ENCODE peak calls at places on chromosomes 2 and 18, in eight cellular contexts. L is neural progenitor cell; O is activated T-cell treated with anti-CD3 and anti-CD28 coated beads, Interleukin-2, amount 50 U/mL, for 72 hours; R is frontal cortex; Z is GM23338; X is NCI-H2029; J is uterus; U is OCI-LY7. P is an unnamed sample.

GRCh38 chr2:231392431-231393148 is 2.9 kb upstream of the B3GNT7 start:
- DNase-seq in L (no peak), O (no peak), R (peak), Z (no peak), X (no peak), J (no peak), U (no peak), P (no peak)

GRCh38 chr18:13474907-13475306 is 251.5 kb downstream of the FAM210A start:
- DNase-seq in L (no peak), O (no peak), R (no peak), Z (no peak), X (no peak), J (no peak), U (no peak), P (no peak)

GRCh38 chr18:57209697-57210096 is 62.8 kb downstream of the BOD1L2 start:
- DNase-seq in L (no peak), O (peak), R (no peak), Z (peak), X (no peak), J (no peak), U (no peak), P (no peak)

GRCh38 chr2:127217470-127218325 is 2.4 kb downstream of the CYP27C1 start:
- DNase-seq in L (no peak), O (no peak), R (no peak), Z (peak), X (no peak), J (no peak), U (no peak), P (no peak)

GRCh38 chr2:229486673-229487072 is 215.6 kb upstream of the PID1 start:
- DNase-seq in L (peak), O (no peak), R (no peak), Z (peak), X (no peak), J (no peak), U (no peak), P (no peak)

GRCh38 chr18:62529597-62529996 is 6.8 kb downstream of the ZCCHC2 start:
- DNase-seq in L (no peak), O (no peak), R (no peak), Z (no peak), X (no peak), J (no peak), U (no peak), P (no peak)

GRCh38 chr2:101745711-101746694 is 48.5 kb downstream of the MAP4K4 start:
- DNase-seq in L (no peak), O (no peak), R (no peak), Z (no peak), X (no peak), J (no peak), U (no peak), P (no peak)

GRCh38 chr2:43040084-43040854 is 186.1 kb downstream of the ZFP36L2 start:
- DNase-seq in L (no peak), O (no peak), R (no peak), Z (no peak), X (no peak), J (peak), U (no peak), P (no peak)

GRCh38 chr2:11419781-11420180 is 46.2 kb downstream of the E2F6 start:
- DNase-seq in L (no peak), O (no peak), R (no peak), Z (no peak), X (no peak), J (no peak), U (no peak), P (no peak)

GRCh38 chr2:19256239-19256638 is 102.2 kb downstream of the OSR1 start:
- DNase-seq in L (no peak), O (no peak), R (no peak), Z (no peak), X (peak), J (no peak), U (no peak), P (no peak)

GRCh38 chr18:11676867-11677266 is 12.2 kb upstream of the GNAL start:
- DNase-seq in L (no peak), O (no peak), R (no peak), Z (no peak), X (no peak), J (no peak), U (no peak), P (no peak)

GRCh38 chr2:96527052-96527964 is 9.2 kb upstream of the ARID5A start:
- DNase-seq in L (peak), O (peak), R (no peak), Z (peak), X (no peak), J (peak), U (no peak), P (peak)

P was measured in type B pancreatic cell.